ENCODE peak calls at places on chromosomes 3 and 15, in nine cellular contexts. I, J, F, Y, R, T, P, B and D are unnamed samples.
A peak's percentile ranks its signal among the peaks of the same experiment; 100 is the strongest.

GRCh38 chr3:143121240-143122088 is 1.9 kb downstream of the CHST2 start:
- DNase-seq in I (peak; percentile 63), J (peak; percentile 54), F (no peak), Y (peak; percentile 74), R (no peak), T (peak; percentile 19), P (no peak), B (peak; percentile 12), D (peak; percentile 56)

GRCh38 chr3:152309535-152310317 is 41.0 kb downstream of the MBNL1 start:
- DNase-seq in I (no peak), J (no peak), F (no peak), Y (no peak), R (peak; percentile 82), T (no peak), P (no peak), B (no peak), D (no peak)

GRCh38 chr3:39166134-39166710 is 12.8 kb upstream of the CSRNP1 start:
- DNase-seq in I (no peak), J (no peak), F (no peak), Y (no peak), R (peak; percentile 89), T (no peak), P (no peak), B (no peak), D (no peak)

GRCh38 chr3:195164573-195165263 is 106.2 kb downstream of the XXYLT1 start:
- DNase-seq in I (no peak), J (no peak), F (no peak), Y (no peak), R (no peak), T (no peak), P (no peak), B (no peak), D (no peak)

GRCh38 chr15:56150204-56150603 is 93.5 kb downstream of the RFX7 start:
- DNase-seq in I (no peak), J (no peak), F (no peak), Y (no peak), R (no peak), T (no peak), P (no peak), B (no peak), D (no peak)

GRCh38 chr3:194042947-194043346 is 93.0 kb upstream of the HES1 start:
- DNase-seq in I (no peak), J (no peak), F (no peak), Y (no peak), R (peak; percentile 93), T (no peak), P (no peak), B (no peak), D (no peak)

GRCh38 chr3:54932606-54933005 is 4.7 kb upstream of the LRTM1 start:
- DNase-seq in I (no peak), J (no peak), F (no peak), Y (no peak), R (no peak), T (no peak), P (no peak), B (no peak), D (no peak)

GRCh38 chr3:168058482-168058881 is 37.2 kb downstream of the GOLIM4 start:
- DNase-seq in I (no peak), J (no peak), F (no peak), Y (no peak), R (no peak), T (no peak), P (no peak), B (no peak), D (no peak)

GRCh38 chr3:120144267-120144666 is 50.0 kb upstream of the GSK3B start:
- DNase-seq in I (no peak), J (no peak), F (no peak), Y (no peak), R (peak; percentile 46), T (no peak), P (no peak), B (no peak), D (no peak)

DNA sequence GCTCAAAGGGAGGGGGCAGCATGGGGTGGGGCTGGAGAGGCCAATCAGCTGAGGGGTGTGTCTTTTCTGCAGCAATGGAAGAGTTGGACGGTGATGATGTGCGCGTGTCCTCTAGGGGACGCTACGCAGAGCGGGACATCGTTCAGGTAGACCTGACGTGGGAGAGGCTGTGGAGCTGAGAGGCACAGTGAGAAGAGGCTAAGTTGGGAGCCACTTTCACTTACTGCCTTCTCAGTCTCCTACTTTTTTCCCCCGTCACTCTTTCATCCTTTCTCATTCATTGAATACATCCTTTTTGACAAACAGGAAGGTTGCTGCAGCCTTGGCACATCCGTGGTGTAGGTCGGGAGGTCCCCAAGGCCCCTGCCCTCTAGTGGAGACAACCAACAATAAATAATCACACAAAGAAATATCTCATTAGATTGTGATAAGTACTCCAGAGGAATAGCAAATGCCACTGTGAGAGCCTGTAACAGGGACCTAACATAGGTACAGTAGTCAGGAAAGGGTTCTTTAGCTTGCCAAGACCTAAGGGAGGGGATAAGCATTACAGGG is 4.4 kb upstream of the BRPF1 start:
- DNase-seq in I (peak; percentile 47), J (no peak), F (no peak), Y (no peak), R (no peak), T (no peak), P (no peak), B (no peak), D (no peak)
- TF ChIP-seq CTCF in I (peak; percentile 81), J (no peak), F (no peak), Y (peak; percentile 45), R (no peak), T (no peak), P (peak; percentile 46), B (no peak), D (peak; percentile 78)

DNA sequence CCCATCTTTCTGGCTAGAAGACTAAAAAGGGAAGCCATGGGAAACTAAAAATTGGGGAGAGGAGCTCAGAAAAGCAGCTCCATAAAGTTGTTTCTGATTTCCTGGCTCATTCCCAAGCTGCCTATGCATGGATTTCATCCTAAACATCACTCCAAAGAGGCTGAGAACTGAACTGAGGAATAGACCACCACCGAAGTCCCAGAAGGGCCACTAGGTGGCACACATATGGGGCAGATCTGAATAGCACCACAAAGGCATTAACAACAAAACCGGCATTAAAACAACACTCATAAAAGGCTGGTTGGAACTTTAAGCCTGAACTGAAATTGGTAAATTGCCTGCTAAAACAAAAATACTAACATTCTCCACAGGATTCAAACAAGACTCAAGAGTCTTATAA is 106.3 kb downstream of the PLD1 start:
- DNase-seq in I (no peak), J (no peak), F (no peak), Y (no peak), R (peak; percentile 30), T (no peak), P (no peak), B (peak; percentile 9), D (no peak)
- TF ChIP-seq CTCF in I (peak; percentile 11), J (no peak), F (peak; percentile 19), Y (peak; percentile 51), R (peak; percentile 60), T (no peak), P (peak; percentile 63), B (peak; percentile 48), D (peak; percentile 31)

DNA sequence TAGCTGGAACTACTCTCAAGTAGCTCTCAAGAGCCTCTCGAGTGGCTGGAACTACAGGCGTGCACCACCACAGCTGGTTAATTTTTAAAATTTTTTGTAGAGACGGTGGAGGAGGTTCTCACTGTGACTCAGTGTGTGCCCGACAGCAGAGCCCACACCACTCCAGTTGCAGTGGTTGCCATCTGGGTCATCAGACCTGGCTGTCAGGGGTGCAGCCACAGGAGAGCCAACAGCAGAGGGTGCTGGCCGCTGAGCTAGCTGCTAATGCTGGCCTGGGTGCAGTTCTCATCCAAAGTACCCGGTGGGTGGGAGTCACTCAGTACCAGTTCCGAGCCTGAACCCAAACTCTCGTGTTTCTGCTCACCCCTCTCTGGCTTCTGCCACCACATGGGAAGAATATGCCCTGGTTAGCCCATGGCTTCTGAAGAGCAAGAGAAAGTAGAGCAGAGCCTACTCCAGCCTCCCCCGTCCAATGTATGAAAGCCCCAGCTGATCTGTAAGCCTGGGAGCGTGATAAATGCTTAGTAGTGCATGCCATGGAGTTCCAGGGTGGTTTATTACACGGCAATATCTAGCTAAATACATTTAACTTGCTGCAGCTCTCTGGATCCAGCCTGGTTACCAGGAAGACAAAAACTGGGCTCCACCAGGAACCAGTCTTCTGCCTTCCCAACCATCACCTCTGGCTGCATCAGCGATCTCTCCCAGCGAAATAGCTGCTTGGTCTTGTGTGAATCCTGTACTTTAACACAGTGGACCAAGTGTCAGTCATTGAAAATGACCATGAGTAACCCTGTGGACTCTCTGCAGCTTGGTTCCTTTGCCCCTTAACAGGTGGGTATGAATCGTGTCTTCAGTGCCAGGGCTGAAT is 17.1 kb downstream of the UMPS start:
- DNase-seq in I (no peak), J (no peak), F (no peak), Y (no peak), R (no peak), T (no peak), P (no peak), B (no peak), D (no peak)
- TF ChIP-seq CTCF in I (no peak), J (no peak), F (no peak), Y (no peak), R (no peak), T (no peak), P (no peak), B (no peak), D (no peak)

GRCh38 chr15:39602143-39602542 is 21.3 kb downstream of the THBS1 start:
- DNase-seq in I (no peak), J (no peak), F (no peak), Y (no peak), R (no peak), T (no peak), P (no peak), B (no peak), D (no peak)
- TF ChIP-seq CTCF in I (no peak), J (no peak), F (no peak), Y (peak; percentile 3), R (peak; percentile 6), T (no peak), P (no peak), B (no peak), D (no peak)